ENCODE peak calls at places on chromosomes 4 and X, in six cellular contexts. R is foreskin fibroblast, Z is endodermal cell, N is AG04449, Q is nephron progenitor cell, Y is NCI-H2171 treated with DMSO at 0.1 percent for 48 hours. P is an unnamed sample.

GRCh38 chrX:111881715-111882114 is 5.7 kb downstream of the TRPC5OS start:
- DNase-seq in R (no peak), Z (no peak), N (no peak), Q (no peak), Y (no peak), P (no peak)

GRCh38 chr4:87978656-87979055 is 3.1 kb downstream of the SPP1 start:
- DNase-seq in R (peak), Z (no peak), N (no peak), Q (no peak), Y (no peak), P (no peak)

GRCh38 chrX:117978402-117978801 is 138.2 kb downstream of the KLHL13 start:
- DNase-seq in R (no peak), Z (no peak), N (no peak), Q (no peak), Y (no peak), P (no peak)

GRCh38 chr4:125741825-125742452 is 427.2 kb downstream of the FAT4 start:
- DNase-seq in R (peak), Z (no peak), N (no peak), Q (no peak), Y (peak), P (peak)

GRCh38 chr4:51866835-51867234 is 23.9 kb downstream of the DCUN1D4 start:
- DNase-seq in R (no peak), Z (no peak), N (no peak), Q (no peak), Y (no peak), P (no peak)

GRCh38 chr4:18103876-18104275 is 82.3 kb upstream of the LCORL start:
- DNase-seq in R (peak), Z (no peak), N (no peak), Q (no peak), Y (no peak), P (no peak)

GRCh38 chr4:107806196-107806595 is 18.5 kb upstream of the SGMS2 start:
- DNase-seq in R (no peak), Z (no peak), N (no peak), Q (no peak), Y (no peak), P (no peak)

GRCh38 chr4:85968945-85969830 is 390.7 kb downstream of the MAPK10 start:
- DNase-seq in R (peak), Z (no peak), N (no peak), Q (peak), Y (peak), P (peak)

GRCh38 chr4:116055857-116056827 is 942.7 kb upstream of the NDST4 start:
- DNase-seq in R (peak), Z (no peak), N (no peak), Q (no peak), Y (peak), P (peak)

GRCh38 chrX:16785247-16786138 is 773 bp upstream of the TXLNG start:
- DNase-seq in R (no peak), Z (no peak), N (no peak), Q (peak), Y (peak), P (no peak)

GRCh38 chrX:53237056-53237455 is 12.0 kb upstream of the KDM5C start:
- DNase-seq in R (no peak), Z (no peak), N (no peak), Q (no peak), Y (no peak), P (no peak)

GRCh38 chr4:11039494-11040142 is 355.1 kb upstream of the CLNK start:
- DNase-seq in R (no peak), Z (no peak), N (no peak), Q (no peak), Y (no peak), P (no peak)

GRCh38 chrX:154991476-154991875 is 31.0 kb downstream of the F8 start:
- DNase-seq in R (no peak), Z (no peak), N (no peak), Q (no peak), Y (no peak), P (no peak)

GRCh38 chrX:16774746-16775145 is 11.5 kb upstream of the TXLNG start:
- DNase-seq in R (no peak), Z (no peak), N (no peak), Q (no peak), Y (no peak), P (no peak)

GRCh38 chrX:40012039-40012799 is 85.5 kb downstream of the BCOR start:
- DNase-seq in R (peak), Z (peak), N (no peak), Q (peak), Y (peak), P (peak)

GRCh38 chr4:28369504-28369903 is 1508.9 kb downstream of the STIM2 start:
- DNase-seq in R (peak), Z (no peak), N (no peak), Q (no peak), Y (no peak), P (peak)

GRCh38 chrX:19958530-19959486 is 32.1 kb downstream of the BCLAF3 start:
- DNase-seq in R (peak), Z (no peak), N (no peak), Q (no peak), Y (no peak), P (peak)

GRCh38 chr4:5967783-5968182 is 50.4 kb downstream of the C4orf50 start:
- DNase-seq in R (no peak), Z (peak), N (no peak), Q (no peak), Y (no peak), P (no peak)

P was measured in cardiac fibroblast.